ENCODE peak calls at places on chromosomes 13 and 19, in seven cellular contexts. K is stimulated activated CD4-positive, alpha-beta T cell treated with anti-CD3 and anti-CD28 coated beads, Interleukin-2, amount 100 ng/mL, for 48 hours; R is Kasumi-1; O is naive thymus-derived CD8-positive, alpha-beta T cell; M is osteoblast; W is epithelial cell of esophagus; T is NCI-H1694 treated with DMSO at 0.1 percent for 48 hours. A is an unnamed sample.
A peak's percentile ranks its signal among the peaks of the same experiment; 100 is the strongest.

GRCh38 chr19:48445256-48445605 is 552 bp upstream of the GRWD1 start:
- DNase-seq in K (no peak), R (peak; percentile 77), O (peak; percentile 55), M (peak; percentile 100), W (peak; percentile 86), T (peak; percentile 90), A (peak; percentile 80)

GRCh38 chr13:35920816-35921215 is 210.4 kb downstream of the DCLK1 start:
- DNase-seq in K (no peak), R (no peak), O (no peak), M (no peak), W (no peak), T (no peak), A (peak; percentile 81)

GRCh38 chr19:40771101-40771539 is 4.2 kb upstream of the MIA start:
- DNase-seq in K (no peak), R (peak; percentile 23), O (no peak), M (no peak), W (no peak), T (no peak), A (no peak)

GRCh38 chr19:50803633-50804419 is 13.6 kb downstream of the ACP4 start:
- DNase-seq in K (no peak), R (peak; percentile 20), O (no peak), M (peak; percentile 73), W (no peak), T (peak; percentile 37), A (no peak)

GRCh38 chr19:16946951-16947940 is 58.4 kb downstream of the F2RL3 start:
- DNase-seq in K (no peak), R (no peak), O (no peak), M (no peak), W (no peak), T (no peak), A (no peak)

GRCh38 chr19:40424637-40425449 is 949 bp downstream of the SERTAD1 start:
- DNase-seq in K (no peak), R (peak; percentile 41), O (no peak), M (peak; percentile 47), W (no peak), T (no peak), A (peak; percentile 70)

GRCh38 chr19:35718345-35719041 is 690 bp downstream of the KMT2B start:
- DNase-seq in K (peak; percentile 67), R (peak; percentile 24), O (peak; percentile 72), M (peak; percentile 96), W (peak; percentile 35), T (no peak), A (peak; percentile 66)

GRCh38 chr13:86864376-86864775 is 806.8 kb upstream of the SLITRK5 start:
- DNase-seq in K (no peak), R (no peak), O (no peak), M (peak; percentile 43), W (peak; percentile 68), T (no peak), A (no peak)

GRCh38 chr19:23399443-23399842 is 4.2 kb upstream of the ZNF91 start:
- DNase-seq in K (no peak), R (no peak), O (no peak), M (no peak), W (no peak), T (no peak), A (no peak)

GRCh38 chr13:91312324-91312723 is 35.2 kb upstream of the MIR17HG start:
- DNase-seq in K (no peak), R (peak; percentile 13), O (no peak), M (no peak), W (no peak), T (no peak), A (no peak)

GRCh38 chr19:519449-519865 is 12.1 kb upstream of the CDC34 start:
- DNase-seq in K (no peak), R (no peak), O (no peak), M (no peak), W (no peak), T (no peak), A (no peak)

GRCh38 chr13:24911135-24911524 is 147.2 kb downstream of the RNF17 start:
- DNase-seq in K (no peak), R (no peak), O (no peak), M (no peak), W (peak; percentile 59), T (no peak), A (no peak)

GRCh38 chr19:44753932-44754742 is 5.6 kb downstream of the BCL3 start:
- DNase-seq in K (peak; percentile 80), R (peak; percentile 62), O (no peak), M (peak; percentile 96), W (peak; percentile 75), T (no peak), A (peak; percentile 87)

GRCh38 chr13:21010621-21011020 is 50.8 kb downstream of the LATS2 start:
- DNase-seq in K (no peak), R (no peak), O (no peak), M (no peak), W (no peak), T (no peak), A (peak; percentile 43)

GRCh38 chr13:40485611-40486517 is 180.6 kb downstream of the FOXO1 start:
- DNase-seq in K (peak; percentile 44), R (no peak), O (peak; percentile 91), M (no peak), W (no peak), T (no peak), A (no peak)

GRCh38 chr19:4183967-4184717 is 1.7 kb downstream of the ANKRD24 start:
- DNase-seq in K (no peak), R (no peak), O (no peak), M (peak; percentile 76), W (no peak), T (no peak), A (peak; percentile 52)

GRCh38 chr19:49790866-49791265 is 22.2 kb downstream of the FUZ start:
- DNase-seq in K (no peak), R (no peak), O (no peak), M (peak; percentile 58), W (no peak), T (no peak), A (no peak)

GRCh38 chr13:50357586-50358118 is 342.4 kb downstream of the KCNRG start:
- DNase-seq in K (no peak), R (no peak), O (no peak), M (no peak), W (peak; percentile 96), T (no peak), A (no peak)

GRCh38 chr13:33179463-33179862 is 106.1 kb downstream of the STARD13 start:
- DNase-seq in K (no peak), R (no peak), O (no peak), M (no peak), W (no peak), T (no peak), A (peak; percentile 51)

A was measured in endodermal cell.